ENCODE peak calls at places on chromosomes 6 and 20, in five cellular contexts. U is iris pigment epithelial cell, X is NCI-H2081, Z is naive B cell, I is Right ventricle myocardium superior. C is an unnamed sample.

GRCh38 chr6:44661221-44661609 is 273.7 kb downstream of the CDC5L start:
- DNase-seq in U (peak; percentile 36), Z (no peak), X (no peak), I (no peak), C (peak; percentile 88)

GRCh38 chr6:132484680-132485018 is 28.3 kb downstream of the STX7 start:
- DNase-seq in X (no peak), Z (no peak), I (no peak), U (no peak), C (no peak)

GRCh38 chr6:116012471-116012949 is 48.2 kb downstream of the FRK start:
- DNase-seq in X (no peak), Z (no peak), I (no peak), U (peak; percentile 78), C (no peak)

GRCh38 chr6:169905041-169905807 is 153.8 kb downstream of the ERMARD start:
- DNase-seq in I (no peak), U (peak; percentile 75), X (no peak), Z (no peak), C (peak; percentile 26)

GRCh38 chr6:56713285-56713684 is 70.6 kb upstream of the DST start:
- DNase-seq in I (no peak), X (no peak), U (peak; percentile 93), Z (no peak), C (peak; percentile 76)

GRCh38 chr6:7468382-7469081 is 72.9 kb upstream of the DSP start:
- DNase-seq in U (peak; percentile 10), Z (no peak), I (peak; percentile 77), X (no peak), C (peak; percentile 31)

GRCh38 chr20:15236812-15237211 is 899.4 kb upstream of the FLRT3 start:
- DNase-seq in X (peak; percentile 63), I (no peak), U (peak; percentile 38), Z (peak; percentile 23), C (no peak)

GRCh38 chr20:51802170-51802745 is at the start of gene SALL4:
- DNase-seq in X (no peak), I (no peak), U (no peak), Z (no peak), C (no peak)

GRCh38 chr20:19649041-19649440 is 109.0 kb upstream of the RIN2 start:
- DNase-seq in X (no peak), U (no peak), I (no peak), Z (no peak), C (no peak)

GRCh38 chr6:12392490-12392889 is 102.3 kb downstream of the EDN1 start:
- DNase-seq in Z (no peak), X (no peak), U (no peak), I (no peak), C (no peak)

GRCh38 chr20:1663917-1664316 is 6.3 kb upstream of the SIRPG start:
- DNase-seq in U (peak; percentile 11), Z (no peak), X (no peak), I (no peak), C (no peak)

GRCh38 chr6:116136933-116137340 is 11.0 kb upstream of the COL10A1 start:
- DNase-seq in Z (no peak), U (no peak), X (no peak), I (no peak), C (no peak)

GRCh38 chr6:161486903-161487531 is 213.2 kb upstream of the AGPAT4 start:
- DNase-seq in Z (no peak), U (no peak), I (no peak), X (no peak), C (no peak)

GRCh38 chr6:109790131-109790530 is 99.0 kb downstream of the FIG4 start:
- DNase-seq in I (no peak), Z (no peak), X (no peak), U (peak; percentile 62), C (no peak)

GRCh38 chr6:158457616-158458278 is 102.1 kb upstream of the TMEM181 start:
- DNase-seq in I (no peak), U (peak; percentile 52), X (no peak), Z (no peak), C (no peak)

GRCh38 chr6:15472626-15473025 is 190.2 kb downstream of the DTNBP1 start:
- DNase-seq in I (no peak), Z (no peak), U (no peak), X (no peak), C (no peak)

GRCh38 chr6:105748737-105749161 is 337.4 kb upstream of the PRDM1 start:
- DNase-seq in I (no peak), Z (no peak), U (peak; percentile 34), X (no peak), C (peak; percentile 88)

GRCh38 chr20:12670292-12670691 is 338.5 kb upstream of the SPTLC3 start:
- DNase-seq in I (no peak), X (no peak), Z (no peak), U (no peak), C (no peak)

GRCh38 chr20:49288784-49289696 is 11.2 kb upstream of the ZNFX1 start:
- DNase-seq in U (no peak), Z (no peak), X (no peak), I (no peak), C (no peak)

GRCh38 chr6:115485400-115485799 is 575.3 kb downstream of the FRK start:
- DNase-seq in X (peak; percentile 90), U (no peak), I (no peak), Z (no peak), C (no peak)

GRCh38 chr6:41464481-41464880 is 81.7 kb upstream of the FOXP4 start:
- DNase-seq in I (no peak), Z (no peak), U (peak; percentile 52), X (no peak), C (no peak)

GRCh38 chr6:37706749-37707148 is 9.1 kb upstream of the MDGA1 start:
- DNase-seq in U (no peak), I (no peak), X (no peak), Z (no peak), C (no peak)

GRCh38 chr6:41375598-41376151 is 40.3 kb downstream of the NCR2 start:
- DNase-seq in Z (no peak), U (no peak), X (no peak), I (no peak), C (no peak)

GRCh38 chr20:62900052-62900691 is 26.1 kb downstream of the DIDO1 start:
- DNase-seq in X (peak; percentile 63), Z (peak; percentile 74), U (peak; percentile 76), I (peak; percentile 79), C (no peak)

GRCh38 chr20:53655909-53656652 is 62.4 kb upstream of the ZNF217 start:
- DNase-seq in X (no peak), I (no peak), Z (no peak), U (peak; percentile 64), C (no peak)

GRCh38 chr6:158757753-158758090 is 61.4 kb downstream of the EZR start:
- DNase-seq in Z (no peak), I (no peak), X (no peak), U (no peak), C (no peak)

GRCh38 chr20:57657537-57658446 is 37.6 kb upstream of the ZBP1 start:
- DNase-seq in U (no peak), X (peak; percentile 89), I (peak; percentile 74), Z (no peak), C (no peak)

GRCh38 chr6:158311193-158311592 is 1.1 kb upstream of the TULP4 start:
- DNase-seq in X (no peak), U (peak; percentile 25), Z (no peak), I (no peak), C (no peak)

GRCh38 chr6:27205375-27206278 is 41.9 kb upstream of the PRSS16 start:
- DNase-seq in U (peak; percentile 52), Z (no peak), X (no peak), I (no peak), C (no peak)

GRCh38 chr6:19818805-19819204 is 18.4 kb upstream of the ID4 start:
- DNase-seq in X (no peak), U (no peak), Z (no peak), I (no peak), C (no peak)